ENCODE peak calls at places on chromosomes 4 and X, in four cellular contexts. One of them, this sample, is unnamed.

GRCh38 chrX:152968193-152968592 is 25.7 kb downstream of the PNMA5 start:
- DNase-seq in GM12892: no peak
- DNase-seq in K562: no peak
- DNase-seq in SK-N-SH: no peak
- DNase-seq in this sample: no peak

GRCh38 chr4:151153585-151153984 is 54.2 kb downstream of the RPS3A start:
- DNase-seq in GM12892: no peak
- DNase-seq in K562: no peak
- DNase-seq in SK-N-SH: no peak
- DNase-seq in this sample: no peak

GRCh38 chr4:123024710-123025109 is 102.3 kb upstream of the NUDT6 start:
- DNase-seq in GM12892: no peak
- DNase-seq in K562: no peak
- DNase-seq in SK-N-SH: no peak
- DNase-seq in this sample: no peak

GRCh38 chr4:24482871-24483270 is 101.5 kb downstream of the DHX15 start:
- DNase-seq in GM12892: no peak
- DNase-seq in K562: no peak
- DNase-seq in SK-N-SH: no peak
- DNase-seq in this sample: no peak

GRCh38 chrX:150896632-150897031 is 1.8 kb downstream of the CD99L2 start:
- DNase-seq in GM12892: no peak
- DNase-seq in K562: no peak
- DNase-seq in SK-N-SH: no peak
- DNase-seq in this sample: no peak

GRCh38 chr4:41505161-41505653 is 32.8 kb upstream of the LIMCH1 start:
- DNase-seq in GM12892: no peak
- DNase-seq in K562: no peak
- DNase-seq in SK-N-SH: peak
- DNase-seq in this sample: no peak

GRCh38 chr4:184247421-184247820 is 29.7 kb upstream of the ENPP6 start:
- DNase-seq in GM12892: no peak
- DNase-seq in K562: no peak
- DNase-seq in SK-N-SH: no peak
- DNase-seq in this sample: no peak

GRCh38 chr4:184380707-184381106 is 93.6 kb downstream of the IRF2 start:
- DNase-seq in GM12892: no peak
- DNase-seq in K562: no peak
- DNase-seq in SK-N-SH: no peak
- DNase-seq in this sample: no peak

GRCh38 chr4:86403575-86403974 is 43.7 kb upstream of the MAPK10 start:
- DNase-seq in GM12892: no peak
- DNase-seq in K562: no peak
- DNase-seq in SK-N-SH: no peak
- DNase-seq in this sample: no peak

GRCh38 chr4:6221851-6222760 is 21.8 kb upstream of the JAKMIP1 start:
- DNase-seq in GM12892: no peak
- DNase-seq in K562: peak
- DNase-seq in SK-N-SH: peak
- DNase-seq in this sample: no peak

GRCh38 chr4:130183096-130183495 is 1087.1 kb downstream of the C4orf33 start:
- DNase-seq in GM12892: no peak
- DNase-seq in K562: no peak
- DNase-seq in SK-N-SH: no peak
- DNase-seq in this sample: no peak

GRCh38 chr4:153332936-153333335 is 11.6 kb upstream of the MND1 start:
- DNase-seq in GM12892: no peak
- DNase-seq in K562: no peak
- DNase-seq in SK-N-SH: no peak
- DNase-seq in this sample: no peak

GRCh38 chr4:186622788-186623464 is 67.6 kb upstream of the MTNR1A start:
- DNase-seq in GM12892: no peak
- DNase-seq in K562: no peak
- DNase-seq in SK-N-SH: no peak
- DNase-seq in this sample: no peak

GRCh38 chrX:5306654-5307121 is 922.0 kb downstream of the NLGN4X start:
- DNase-seq in GM12892: no peak
- DNase-seq in K562: no peak
- DNase-seq in SK-N-SH: no peak
- DNase-seq in this sample: no peak

GRCh38 chr4:79184461-79184860 is 141.4 kb downstream of the NAA11 start:
- DNase-seq in GM12892: no peak
- DNase-seq in K562: no peak
- DNase-seq in SK-N-SH: no peak
- DNase-seq in this sample: no peak

GRCh38 chr4:106287353-106287969 is 28.5 kb downstream of the TBCK start:
- DNase-seq in GM12892: no peak
- DNase-seq in K562: no peak
- DNase-seq in SK-N-SH: no peak
- DNase-seq in this sample: peak

GRCh38 chr4:98608343-98608742 is 50.1 kb downstream of the TSPAN5 start:
- DNase-seq in GM12892: no peak
- DNase-seq in K562: no peak
- DNase-seq in SK-N-SH: peak
- DNase-seq in this sample: no peak

GRCh38 chr4:96729641-96730040 is 889.7 kb downstream of the PDHA2 start:
- DNase-seq in GM12892: no peak
- DNase-seq in K562: no peak
- DNase-seq in SK-N-SH: no peak
- DNase-seq in this sample: no peak

GRCh38 chr4:182929296-182929695 is 12.1 kb upstream of the DCTD start:
- DNase-seq in GM12892: no peak
- DNase-seq in K562: no peak
- DNase-seq in SK-N-SH: no peak
- DNase-seq in this sample: peak

GRCh38 chrX:37871626-37872302 is 24.4 kb upstream of the DYNLT3 start:
- DNase-seq in GM12892: no peak
- DNase-seq in K562: peak
- DNase-seq in SK-N-SH: no peak
- DNase-seq in this sample: no peak

GRCh38 chr4:94453534-94453963 is 1.8 kb downstream of the PDLIM5 start:
- DNase-seq in GM12892: no peak
- DNase-seq in K562: no peak
- DNase-seq in SK-N-SH: no peak
- DNase-seq in this sample: peak

GRCh38 chrX:1496076-1496475 is 40.9 kb downstream of the P2RY8 start:
- DNase-seq in GM12892: no peak
- DNase-seq in K562: no peak
- DNase-seq in SK-N-SH: no peak
- DNase-seq in this sample: no peak

GRCh38 chr4:105978684-105979296 is 83.5 kb downstream of the NPNT start:
- DNase-seq in GM12892: no peak
- DNase-seq in K562: no peak
- DNase-seq in SK-N-SH: no peak
- DNase-seq in this sample: no peak

GRCh38 chr4:169383724-169384123 is 113.0 kb upstream of the SH3RF1 start:
- DNase-seq in GM12892: no peak
- DNase-seq in K562: no peak
- DNase-seq in SK-N-SH: no peak
- DNase-seq in this sample: no peak

GRCh38 chr4:94827481-94828110 is 69.8 kb downstream of the BMPR1B start:
- DNase-seq in GM12892: no peak
- DNase-seq in K562: peak
- DNase-seq in SK-N-SH: no peak
- DNase-seq in this sample: no peak

GRCh38 chr4:45385306-45385705 is 659.0 kb upstream of the GNPDA2 start:
- DNase-seq in GM12892: no peak
- DNase-seq in K562: no peak
- DNase-seq in SK-N-SH: no peak
- DNase-seq in this sample: no peak

GRCh38 chrX:153736871-153737441 is 12.3 kb downstream of the ABCD1 start:
- DNase-seq in GM12892: no peak
- DNase-seq in K562: no peak
- DNase-seq in SK-N-SH: peak
- DNase-seq in this sample: no peak

GRCh38 chr4:14749910-14750309 is 252.4 kb upstream of the CPEB2 start:
- DNase-seq in GM12892: no peak
- DNase-seq in K562: no peak
- DNase-seq in SK-N-SH: peak
- DNase-seq in this sample: no peak

GRCh38 chr4:35541888-35542213 is 702.5 kb downstream of the ARAP2 start:
- DNase-seq in GM12892: no peak
- DNase-seq in K562: no peak
- DNase-seq in SK-N-SH: no peak
- DNase-seq in this sample: peak

GRCh38 chrX:107823456-107823855 is 2.2 kb upstream of the MID2 start:
- DNase-seq in GM12892: no peak
- DNase-seq in K562: no peak
- DNase-seq in SK-N-SH: no peak
- DNase-seq in this sample: no peak

GRCh38 chrX:16185725-16186136 is 18.4 kb downstream of the MAGEB17 start:
- DNase-seq in GM12892: no peak
- DNase-seq in K562: peak
- DNase-seq in SK-N-SH: no peak
- DNase-seq in this sample: no peak

GRCh38 chr4:168883513-168883912 is 126.5 kb downstream of the CBR4 start:
- DNase-seq in GM12892: no peak
- DNase-seq in K562: no peak
- DNase-seq in SK-N-SH: peak
- DNase-seq in this sample: no peak

GRCh38 chr4:140609548-140610425 is 41.0 kb upstream of the UCP1 start:
- DNase-seq in GM12892: no peak
- DNase-seq in K562: peak
- DNase-seq in SK-N-SH: peak
- DNase-seq in this sample: peak

GRCh38 chr4:186029731-186030421 is 39.1 kb upstream of the TLR3 start:
- DNase-seq in GM12892: no peak
- DNase-seq in K562: no peak
- DNase-seq in SK-N-SH: peak
- DNase-seq in this sample: no peak

DNA sequence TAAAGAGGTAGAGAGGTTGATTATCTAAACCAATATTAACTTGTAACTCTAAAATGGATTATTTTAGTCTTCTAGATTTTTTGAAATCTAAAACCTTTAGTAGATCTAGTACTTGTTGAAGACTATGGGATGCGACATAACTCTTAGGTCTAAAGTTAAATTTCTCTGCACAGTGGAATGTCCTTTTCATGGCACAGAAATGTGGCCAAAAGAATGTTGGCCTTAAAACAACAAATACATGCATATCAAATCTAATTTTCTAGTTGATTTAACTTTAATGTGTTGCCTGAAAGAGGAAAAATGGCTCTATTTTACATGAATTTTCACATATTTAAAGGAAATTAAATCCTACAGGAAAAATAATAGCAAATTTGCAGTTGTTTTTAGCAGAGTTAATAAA is 30.3 kb downstream of the NFKB1 start:
- DNase-seq in GM12892: no peak
- DNase-seq in K562: no peak
- DNase-seq in SK-N-SH: no peak
- DNase-seq in this sample: no peak
- TF ChIP-seq TAF1 in GM12892: no peak
- TF ChIP-seq TAF1 in K562: no peak
- TF ChIP-seq TAF1 in SK-N-SH: no peak
- TF ChIP-seq TAF1 in this sample: no peak

GRCh38 chr4:165721815-165722214 is 151.2 kb upstream of the TLL1 start:
- DNase-seq in GM12892: no peak
- DNase-seq in K562: no peak
- DNase-seq in SK-N-SH: no peak
- DNase-seq in this sample: no peak
- TF ChIP-seq TAF1 in GM12892: no peak
- TF ChIP-seq TAF1 in K562: no peak
- TF ChIP-seq TAF1 in SK-N-SH: no peak
- TF ChIP-seq TAF1 in this sample: no peak

GRCh38 chrX:40660381-40660780 is 13.0 kb upstream of the CXorf38 start:
- DNase-seq in GM12892: no peak
- DNase-seq in K562: no peak
- DNase-seq in SK-N-SH: no peak
- DNase-seq in this sample: no peak
- TF ChIP-seq TAF1 in GM12892: no peak
- TF ChIP-seq TAF1 in K562: no peak
- TF ChIP-seq TAF1 in SK-N-SH: no peak
- TF ChIP-seq TAF1 in this sample: no peak

DNA sequence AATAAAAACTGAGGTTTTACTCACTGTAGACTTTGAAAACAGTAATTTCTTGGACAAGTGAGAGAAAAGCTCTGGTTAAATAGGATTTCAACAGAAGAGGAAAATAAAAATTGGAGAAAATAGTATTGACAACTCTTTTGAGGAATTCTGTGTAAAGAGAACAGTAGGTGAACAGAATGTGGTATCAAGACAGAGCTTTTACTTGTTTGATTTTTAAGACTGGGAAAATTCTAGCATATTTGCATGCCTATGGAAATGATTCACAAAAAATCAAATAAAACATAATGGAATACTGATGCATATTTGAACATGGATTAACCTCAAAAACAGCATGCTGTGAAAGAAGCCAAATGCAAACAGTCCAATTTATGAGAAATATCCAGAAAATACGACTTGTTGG is 504.6 kb downstream of the KCTD8 start:
- DNase-seq in GM12892: no peak
- DNase-seq in K562: no peak
- DNase-seq in SK-N-SH: no peak
- DNase-seq in this sample: no peak
- TF ChIP-seq TAF1 in GM12892: no peak
- TF ChIP-seq TAF1 in K562: no peak
- TF ChIP-seq TAF1 in SK-N-SH: no peak
- TF ChIP-seq TAF1 in this sample: no peak

GRCh38 chr4:16472537-16472936 is 246.3 kb upstream of the TAPT1 start:
- DNase-seq in GM12892: no peak
- DNase-seq in K562: no peak
- DNase-seq in SK-N-SH: no peak
- DNase-seq in this sample: no peak
- TF ChIP-seq TAF1 in GM12892: no peak
- TF ChIP-seq TAF1 in K562: no peak
- TF ChIP-seq TAF1 in SK-N-SH: no peak
- TF ChIP-seq TAF1 in this sample: no peak

GRCh38 chr4:22420291-22420690 is 95.6 kb downstream of the ADGRA3 start:
- DNase-seq in GM12892: no peak
- DNase-seq in K562: no peak
- DNase-seq in SK-N-SH: no peak
- DNase-seq in this sample: no peak

GRCh38 chr4:22412013-22412412 is 103.9 kb downstream of the ADGRA3 start:
- DNase-seq in GM12892: no peak
- DNase-seq in K562: no peak
- DNase-seq in SK-N-SH: no peak
- DNase-seq in this sample: no peak

GRCh38 chr4:22417408-22417807 is 98.5 kb downstream of the ADGRA3 start:
- DNase-seq in GM12892: no peak
- DNase-seq in K562: no peak
- DNase-seq in SK-N-SH: no peak
- DNase-seq in this sample: no peak

GRCh38 chr4:22413416-22413815 is 102.5 kb downstream of the ADGRA3 start:
- DNase-seq in GM12892: no peak
- DNase-seq in K562: no peak
- DNase-seq in SK-N-SH: no peak
- DNase-seq in this sample: no peak

DNA sequence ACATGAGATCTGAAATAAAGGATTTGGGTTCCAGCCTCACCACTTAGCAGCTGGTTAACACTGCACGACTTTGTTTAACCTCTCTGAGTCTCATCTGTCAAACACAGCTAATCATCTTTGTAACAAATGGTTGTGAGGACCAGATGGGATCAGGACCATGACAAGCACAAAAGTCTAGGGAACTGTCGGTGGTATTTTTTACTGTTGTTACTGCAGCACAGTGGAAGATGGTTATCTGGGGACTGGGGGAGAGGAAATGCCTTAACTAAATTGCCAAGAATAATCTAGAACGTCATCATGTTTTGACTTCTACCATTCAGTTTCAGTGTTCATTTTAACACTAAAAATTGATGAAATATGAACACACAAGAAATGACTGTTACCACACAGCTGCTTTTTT is 99.5 kb downstream of the ADGRA3 start:
- DNase-seq in GM12892: no peak
- DNase-seq in K562: no peak
- DNase-seq in SK-N-SH: no peak
- DNase-seq in this sample: no peak
- TF ChIP-seq TAF1 in GM12892: no peak
- TF ChIP-seq TAF1 in K562: no peak
- TF ChIP-seq TAF1 in SK-N-SH: no peak
- TF ChIP-seq TAF1 in this sample: no peak